ENCODE peak calls at places on chromosomes 6 and 20, in four cellular contexts. W is mammary epithelial cell, F is tibial nerve, U is mucosa of descending colon. N is an unnamed sample.

GRCh38 chr6:22141271-22141745 is 155.5 kb downstream of the PRL start:
- DNase-seq in W (no peak), F (no peak), U (no peak), N (no peak)

GRCh38 chr6:166675736-166676135 is 48.7 kb upstream of the RPS6KA2 start:
- DNase-seq in W (no peak), F (no peak), U (no peak), N (no peak)

GRCh38 chr6:46888031-46888430 is 33.7 kb downstream of the ADGRF5 start:
- DNase-seq in W (peak; percentile 66), F (no peak), U (no peak), N (no peak)

GRCh38 chr6:110813813-110814487 is 1.3 kb downstream of the CDK19 start:
- DNase-seq in W (peak; percentile 11), F (peak; percentile 16), U (no peak), N (no peak)

GRCh38 chr6:134491473-134491872 is 173.6 kb upstream of the SGK1 start:
- DNase-seq in W (peak; percentile 69), F (no peak), U (no peak), N (no peak)

GRCh38 chr6:11050735-11051134 is 6.6 kb upstream of the ELOVL2 start:
- DNase-seq in W (no peak), F (no peak), U (no peak), N (no peak)

GRCh38 chr20:41228858-41229257 is 88.7 kb downstream of the ZHX3 start:
- DNase-seq in W (no peak), F (no peak), U (no peak), N (no peak)

GRCh38 chr6:16130437-16130891 is 1.6 kb downstream of the MYLIP start:
- DNase-seq in W (peak; percentile 16), F (no peak), U (no peak), N (no peak)

GRCh38 chr20:56861590-56861989 is 232.5 kb downstream of the TFAP2C start:
- DNase-seq in W (no peak), F (no peak), U (no peak), N (no peak)

GRCh38 chr6:4370066-4370465 is 234.7 kb upstream of the ECI2 start:
- DNase-seq in W (peak; percentile 82), F (no peak), U (no peak), N (peak; percentile 88)

GRCh38 chr20:50635676-50636600 is 55.4 kb downstream of the RIPOR3 start:
- DNase-seq in W (no peak), F (peak; percentile 56), U (peak; percentile 81), N (no peak)

GRCh38 chr20:11716239-11716944 is 201.3 kb upstream of the BTBD3 start:
- DNase-seq in W (peak; percentile 71), F (no peak), U (no peak), N (peak; percentile 81)

GRCh38 chr6:3457710-3458605 is 1.1 kb upstream of the SLC22A23 start:
- DNase-seq in W (no peak), F (no peak), U (peak; percentile 77), N (peak; percentile 62)

GRCh38 chr6:170031096-170031471 is 259.8 kb downstream of the DLL1 start:
- DNase-seq in W (no peak), F (no peak), U (no peak), N (no peak)

GRCh38 chr6:56766806-56767178 is 124.1 kb upstream of the DST start:
- DNase-seq in W (peak; percentile 92), F (no peak), U (no peak), N (peak; percentile 67)

GRCh38 chr6:2763876-2764540 is 1.2 kb upstream of the WRNIP1 start:
- DNase-seq in W (no peak), F (no peak), U (peak; percentile 53), N (no peak)

GRCh38 chr6:108738684-108739406 is 109.4 kb upstream of the ARMC2 start:
- DNase-seq in W (no peak), F (no peak), U (no peak), N (no peak)

GRCh38 chr6:39543950-39544349 is 181.3 kb downstream of the KIF6 start:
- DNase-seq in W (no peak), F (no peak), U (no peak), N (no peak)

GRCh38 chr6:131062245-131063027 is 609 bp downstream of the EPB41L2 start:
- DNase-seq in W (no peak), F (no peak), U (no peak), N (no peak)

GRCh38 chr6:84554706-84555105 is 209.7 kb downstream of the TBX18 start:
- DNase-seq in W (no peak), F (no peak), U (no peak), N (no peak)

GRCh38 chr6:130223508-130223907 is 757 bp upstream of the SAMD3 start:
- DNase-seq in W (peak; percentile 16), F (no peak), U (peak; percentile 26), N (no peak)

GRCh38 chr6:111658445-111659154 is 52.9 kb upstream of the TRAF3IP2 start:
- DNase-seq in W (peak; percentile 59), F (no peak), U (no peak), N (no peak)

DNA sequence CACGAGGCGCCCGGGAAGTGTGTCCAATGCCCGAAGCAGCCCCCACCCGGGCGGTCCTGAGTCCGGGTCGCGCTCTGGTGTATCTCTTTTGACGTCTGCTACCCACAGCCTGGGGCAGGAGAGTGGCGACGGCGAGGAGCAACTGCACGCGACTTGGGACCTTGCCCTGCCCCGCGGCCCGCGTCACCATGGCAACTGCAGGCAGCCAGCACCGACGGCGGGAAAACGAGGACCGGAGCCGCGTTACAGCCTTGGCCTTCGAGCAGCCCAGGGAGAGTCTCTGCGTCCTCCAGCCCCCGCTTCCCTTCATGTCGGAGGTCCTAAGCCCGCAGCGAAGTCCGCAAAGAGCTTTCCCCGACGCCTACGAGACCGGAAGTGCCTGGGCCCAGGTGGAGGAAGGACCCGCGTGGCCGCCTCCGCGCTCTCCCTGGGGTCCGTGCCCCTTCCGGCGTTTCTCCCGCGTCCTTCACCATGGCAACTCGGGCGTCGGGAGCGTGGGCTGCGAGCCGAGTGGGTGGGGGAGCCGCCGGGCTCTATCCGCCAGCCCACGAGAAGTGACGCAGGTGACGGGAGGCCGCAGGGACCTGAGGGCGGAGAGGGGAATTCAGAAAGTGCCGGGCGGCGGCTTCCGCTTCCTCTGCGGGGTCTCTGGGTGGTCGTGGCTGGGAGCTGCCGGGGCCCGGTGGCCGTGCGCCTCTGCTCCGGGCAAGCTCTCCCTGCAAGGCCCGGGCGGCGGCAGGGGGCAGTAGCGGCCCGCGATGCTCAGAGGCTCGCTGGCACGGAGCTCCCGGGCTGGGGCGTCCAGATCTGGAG is 88.6 kb upstream of the TGM3 start:
- DNase-seq in W (peak; percentile 52), F (peak; percentile 54), U (peak; percentile 88), N (peak; percentile 90)
- TF ChIP-seq CTCF in W (peak; percentile 92), F (peak; percentile 60), U (peak; percentile 76), N (peak; percentile 91)

GRCh38 chr6:55175078-55175777 is 913 bp downstream of the HCRTR2 start:
- DNase-seq in W (no peak), F (no peak), U (no peak), N (no peak)
- H3K4me3 ChIP-seq in W (no peak overlapping the region), F (peak overlapping the region; percentile 32), U (no peak overlapping the region), N (no peak overlapping the region)

DNA sequence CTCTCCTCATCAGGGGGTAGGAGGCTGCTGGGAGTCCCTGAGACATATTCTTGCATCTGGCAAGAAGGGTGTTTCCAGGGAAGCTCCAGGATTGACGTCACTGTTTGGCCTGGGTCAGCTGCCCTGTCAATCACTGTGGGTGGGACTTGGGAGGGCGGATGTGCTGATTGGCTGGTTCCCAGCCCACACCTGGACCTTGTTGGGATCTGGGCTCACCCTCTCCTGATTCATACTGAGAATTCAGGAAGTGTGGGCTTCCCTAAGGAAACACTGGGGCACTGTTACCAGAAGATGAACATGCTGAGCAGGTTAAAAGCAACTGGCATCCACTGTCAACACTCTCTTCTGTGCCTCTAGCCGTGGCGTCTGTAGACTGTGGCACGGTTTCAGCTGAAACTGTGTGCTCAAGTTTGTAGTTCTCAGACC is 36.5 kb downstream of the CDH26 start:
- DNase-seq in W (peak; percentile 95), F (no peak), U (peak; percentile 54), N (peak; percentile 66)
- TF ChIP-seq CTCF in W (no peak), F (no peak), U (no peak), N (no peak)

GRCh38 chr6:45818655-45819054 is 197.0 kb downstream of the CLIC5 start:
- DNase-seq in W (no peak), F (no peak), U (no peak), N (no peak)
- H3K4me3 ChIP-seq in W (no peak overlapping the region), F (no peak overlapping the region), U (no peak overlapping the region), N (no peak overlapping the region)

GRCh38 chr6:78438135-78438534 is 429.2 kb upstream of the IRAK1BP1 start:
- DNase-seq in W (no peak), F (no peak), U (no peak), N (no peak)

DNA sequence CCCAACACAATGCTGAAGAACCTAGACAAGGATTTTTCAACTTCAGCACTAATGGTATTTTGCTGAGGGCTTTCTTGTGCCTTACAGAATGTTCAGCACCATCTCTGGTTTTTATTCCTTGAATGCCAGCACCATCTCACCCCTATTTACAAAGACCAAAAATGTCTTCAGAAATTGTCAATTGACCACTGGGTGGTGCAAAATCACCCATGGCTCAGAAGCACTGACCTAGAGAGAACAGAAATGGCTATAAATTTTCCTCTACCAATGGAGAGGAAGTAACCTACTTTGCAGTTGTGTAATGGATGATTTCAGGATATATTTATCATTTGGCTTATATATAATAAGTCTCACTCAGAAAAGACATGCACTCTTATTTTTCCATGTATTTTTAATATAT is 431.0 kb upstream of the IRAK1BP1 start:
- DNase-seq in W (peak; percentile 23), F (no peak), U (no peak), N (peak; percentile 39)
- TF ChIP-seq CTCF in W (peak; percentile 57), F (no peak), U (no peak), N (peak; percentile 47)

DNA sequence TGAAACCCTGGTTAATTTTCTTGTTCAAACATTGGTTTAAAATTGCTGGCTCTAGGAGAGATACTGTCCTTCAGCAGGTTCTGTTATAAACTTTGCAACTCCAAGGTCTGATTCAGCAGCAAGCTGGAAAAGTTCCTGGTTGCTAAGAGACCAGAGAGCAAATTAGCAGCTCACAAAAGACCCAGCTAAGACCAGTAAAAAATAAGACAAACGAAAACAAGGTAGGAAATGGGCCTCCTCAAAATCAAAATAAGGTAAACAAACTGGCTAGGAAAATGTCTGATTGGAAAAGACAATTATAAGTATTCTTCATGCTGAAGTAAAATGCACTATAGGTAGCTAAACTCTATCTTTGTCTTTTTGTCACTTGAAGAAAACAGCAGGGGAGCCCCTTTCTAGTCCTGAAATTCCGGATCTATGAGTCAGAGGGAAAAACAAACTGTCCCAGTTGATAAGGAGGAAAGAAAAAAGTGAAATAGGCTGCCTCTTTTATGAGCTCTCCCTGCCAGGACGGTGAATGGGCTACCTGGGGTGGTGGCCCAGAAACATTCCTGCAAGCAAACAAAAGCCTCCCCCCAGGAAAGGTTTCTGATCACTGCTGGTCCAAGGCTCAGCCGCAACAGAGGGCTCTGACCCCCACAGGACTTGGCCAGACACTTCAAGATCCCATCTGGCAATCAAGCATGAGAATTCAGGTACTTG is 41.6 kb downstream of the UNC5CL start:
- DNase-seq in W (peak; percentile 21), F (no peak), U (no peak), N (peak; percentile 66)
- H3K4me3 ChIP-seq in W (no peak overlapping the region), F (no peak overlapping the region), U (no peak overlapping the region), N (no peak overlapping the region)

GRCh38 chr6:90982051-90982450 is 395.2 kb upstream of the MAP3K7 start:
- DNase-seq in W (no peak), F (no peak), U (no peak), N (no peak)
- TF ChIP-seq CTCF in W (peak; percentile 28), F (no peak), U (no peak), N (no peak)

DNA sequence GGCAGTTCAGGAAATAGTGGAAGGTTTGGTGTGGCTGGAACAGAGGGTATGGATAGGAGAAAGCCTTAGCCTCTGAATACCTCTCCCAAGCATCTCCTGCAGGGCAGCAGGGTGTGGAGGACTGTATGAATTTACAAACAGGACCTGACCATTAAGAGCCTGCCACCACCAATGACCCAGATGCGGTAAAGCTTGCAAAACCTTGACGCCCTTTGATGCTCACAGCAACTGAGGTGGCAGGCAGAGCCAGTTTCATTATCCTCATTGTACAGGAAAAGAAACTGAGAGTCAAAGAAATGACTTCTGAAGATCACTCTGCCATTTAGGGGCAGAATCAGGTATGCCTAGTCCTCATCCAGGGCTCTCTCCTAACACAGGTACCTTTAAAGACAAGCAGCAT is 2.4 kb downstream of the HM13 start:
- DNase-seq in W (no peak), F (no peak), U (no peak), N (no peak)
- H3K4me3 ChIP-seq in W (no peak overlapping the region), F (no peak overlapping the region), U (no peak overlapping the region), N (peak overlapping the region; percentile 8)

N was measured in foreskin fibroblast.